ENCODE peak calls at places on chromosomes 6 and 20, in five cellular contexts. W is A549, F is neuronal stem cell, I is cardiac muscle cell, C is adrenal gland. K is an unnamed sample.

GRCh38 chr6:111114484-111114883 is 27.2 kb downstream of the SLC16A10 start:
- DNase-seq in W (no peak), F (no peak), I (peak; percentile 16), C (no peak), K (no peak)

GRCh38 chr6:14635195-14635594 is 517.6 kb downstream of the CD83 start:
- DNase-seq in W (no peak), F (no peak), I (no peak), C (no peak), K (no peak)

GRCh38 chr6:108168026-108168463 is 2.2 kb downstream of the NR2E1 start:
- DNase-seq in W (no peak), F (no peak), I (no peak), C (no peak), K (no peak)

GRCh38 chr6:144266091-144266649 is 19.0 kb upstream of the UTRN start:
- DNase-seq in W (peak; percentile 37), F (peak; percentile 48), I (peak; percentile 88), C (peak; percentile 58), K (peak; percentile 60)

GRCh38 chr6:54204921-54205511 is 93.8 kb downstream of the MLIP start:
- DNase-seq in W (no peak), F (no peak), I (no peak), C (peak; percentile 57), K (no peak)

GRCh38 chr6:150142304-150142656 is 564 bp upstream of the PPP1R14C start:
- DNase-seq in W (no peak), F (no peak), I (peak; percentile 46), C (no peak), K (no peak)

GRCh38 chr20:50052550-50052949 is 60.4 kb downstream of the UBE2V1 start:
- DNase-seq in W (no peak), F (no peak), I (no peak), C (no peak), K (peak; percentile 79)

GRCh38 chr20:1473244-1473635 is 6.6 kb upstream of the NSFL1C start:
- DNase-seq in W (no peak), F (no peak), I (no peak), C (no peak), K (no peak)

GRCh38 chr6:20664250-20664649 is 130.0 kb downstream of the CDKAL1 start:
- DNase-seq in W (no peak), F (no peak), I (no peak), C (no peak), K (no peak)

GRCh38 chr6:41073203-41073967 is 611 bp downstream of the NFYA start:
- DNase-seq in W (peak; percentile 58), F (peak; percentile 80), I (peak; percentile 88), C (peak; percentile 93), K (peak; percentile 79)

GRCh38 chr20:23257848-23258746 is 92.5 kb upstream of the NXT1 start:
- DNase-seq in W (no peak), F (no peak), I (peak; percentile 95), C (peak; percentile 70), K (peak; percentile 62)

GRCh38 chr6:73537677-73538076 is 16.8 kb upstream of the EEF1A1 start:
- DNase-seq in W (no peak), F (no peak), I (no peak), C (peak; percentile 36), K (no peak)

GRCh38 chr20:38673731-38674177 is 50.5 kb upstream of the SLC32A1 start:
- DNase-seq in W (no peak), F (no peak), I (peak; percentile 15), C (no peak), K (no peak)

GRCh38 chr6:116447496-116448011 is 13.6 kb upstream of the CALHM6 start:
- DNase-seq in W (no peak), F (no peak), I (peak; percentile 99), C (no peak), K (peak; percentile 71)

GRCh38 chr20:57770852-57771746 is 61.3 kb upstream of the PMEPA1 start:
- DNase-seq in W (no peak), F (no peak), I (no peak), C (no peak), K (no peak)

GRCh38 chr6:92777146-92777740 is 642.1 kb downstream of the EPHA7 start:
- DNase-seq in W (no peak), F (peak; percentile 12), I (peak; percentile 44), C (no peak), K (no peak)

GRCh38 chr6:156507656-156508055 is 269.5 kb upstream of the ARID1B start:
- DNase-seq in W (no peak), F (no peak), I (no peak), C (no peak), K (no peak)

GRCh38 chr6:79441222-79441621 is 96.0 kb downstream of the LCA5 start:
- DNase-seq in W (no peak), F (no peak), I (no peak), C (no peak), K (no peak)

GRCh38 chr6:36956111-36956820 is 1.7 kb downstream of the PI16 start:
- DNase-seq in W (no peak), F (no peak), I (no peak), C (peak; percentile 72), K (no peak)

GRCh38 chr20:54015496-54015895 is 54.9 kb downstream of the BCAS1 start:
- DNase-seq in W (no peak), F (no peak), I (no peak), C (no peak), K (no peak)

GRCh38 chr20:12916699-12917098 is 92.1 kb upstream of the SPTLC3 start:
- DNase-seq in W (no peak), F (no peak), I (no peak), C (no peak), K (no peak)

GRCh38 chr20:46954490-46955038 is 59.9 kb downstream of the EYA2 start:
- DNase-seq in W (peak; percentile 86), F (no peak), I (peak; percentile 85), C (no peak), K (peak; percentile 96)

GRCh38 chr6:157346371-157346770 is 23.1 kb upstream of the TMEM242 start:
- DNase-seq in W (no peak), F (no peak), I (no peak), C (no peak), K (no peak)

GRCh38 chr6:132054525-132054924 is 103.4 kb upstream of the CCN2 start:
- DNase-seq in W (no peak), F (no peak), I (no peak), C (no peak), K (no peak)

GRCh38 chr6:30556964-30557682 is at the start of gene PRR3:
- DNase-seq in W (peak; percentile 67), F (peak; percentile 90), I (peak; percentile 84), C (peak; percentile 90), K (peak; percentile 96)

GRCh38 chr20:15582146-15582776 is 991.0 kb downstream of the KIF16B start:
- DNase-seq in W (no peak), F (no peak), I (no peak), C (no peak), K (no peak)

DNA sequence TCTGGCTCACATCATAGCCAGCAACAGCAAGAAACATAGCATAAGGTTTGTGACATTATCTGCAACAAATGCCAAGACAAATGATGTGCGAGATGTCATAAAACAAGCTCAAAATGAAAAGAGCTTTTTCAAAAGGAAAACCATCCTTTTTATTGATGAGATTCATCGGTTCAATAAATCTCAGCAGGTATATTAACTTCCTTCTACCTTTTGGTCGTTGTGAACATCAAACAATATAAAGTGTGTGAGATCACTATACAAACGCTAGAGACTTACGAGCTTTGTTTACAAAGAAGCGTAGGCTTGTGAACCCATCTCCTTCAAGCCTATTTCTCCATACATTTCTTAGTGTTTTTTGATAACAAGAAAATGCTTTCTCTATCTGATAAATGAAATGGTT is 3.5 kb downstream of the WRNIP1 start:
- DNase-seq in W (no peak), F (no peak), I (no peak), C (no peak), K (no peak)
- H3K4me3 ChIP-seq in W (peak overlapping the region; percentile 96), F (no peak overlapping the region), I (no peak overlapping the region), C (peak overlapping the region; percentile 93), K (peak overlapping the region; percentile 98)

GRCh38 chr6:56372621-56373020 is 125.2 kb upstream of the COL21A1 start:
- DNase-seq in W (no peak), F (no peak), I (peak; percentile 47), C (no peak), K (peak; percentile 7)

GRCh38 chr6:56366112-56366852 is 118.9 kb upstream of the COL21A1 start:
- DNase-seq in W (no peak), F (no peak), I (no peak), C (no peak), K (no peak)

GRCh38 chr6:56368484-56368883 is 121.1 kb upstream of the COL21A1 start:
- DNase-seq in W (no peak), F (no peak), I (no peak), C (no peak), K (no peak)

GRCh38 chr6:56370591-56371198 is 123.3 kb upstream of the COL21A1 start:
- DNase-seq in W (peak; percentile 4), F (no peak), I (peak; percentile 96), C (peak; percentile 88), K (no peak)

DNA sequence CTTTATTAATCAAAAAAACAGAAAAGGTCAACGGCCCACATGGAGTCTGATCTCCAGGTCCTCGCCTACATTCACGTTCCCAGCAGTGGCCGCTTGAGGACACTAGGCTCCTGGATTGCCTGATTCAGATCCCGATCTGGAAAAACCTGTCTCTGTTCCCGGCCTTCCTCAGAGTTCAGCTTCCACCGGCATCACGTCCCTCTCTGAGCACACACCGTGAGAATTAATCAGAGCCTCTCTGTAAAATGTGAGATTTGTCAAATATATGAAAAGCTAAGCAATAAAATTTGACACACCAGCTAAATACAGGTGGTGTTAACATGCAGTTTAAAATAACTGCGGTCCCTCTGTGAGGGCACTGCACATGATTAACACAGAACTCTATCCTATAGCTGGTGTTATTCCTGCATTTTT is 122.8 kb upstream of the COL21A1 start:
- DNase-seq in W (peak; percentile 23), F (peak; percentile 17), I (peak; percentile 55), C (peak; percentile 86), K (no peak)
- H3K4me3 ChIP-seq in W (no peak overlapping the region), F (no peak overlapping the region), I (no peak overlapping the region), C (peak overlapping the region; percentile 2), K (no peak overlapping the region)

GRCh38 chr6:27772261-27773001 is 139.8 kb downstream of the OR2B2 start:
- DNase-seq in W (peak; percentile 58), F (peak; percentile 77), I (peak; percentile 92), C (peak; percentile 92), K (peak; percentile 35)
- H3K4me3 ChIP-seq in W (peak overlapping the region; percentile 26), F (peak overlapping the region; percentile 53), I (no peak overlapping the region), C (no peak overlapping the region), K (no peak overlapping the region)

DNA sequence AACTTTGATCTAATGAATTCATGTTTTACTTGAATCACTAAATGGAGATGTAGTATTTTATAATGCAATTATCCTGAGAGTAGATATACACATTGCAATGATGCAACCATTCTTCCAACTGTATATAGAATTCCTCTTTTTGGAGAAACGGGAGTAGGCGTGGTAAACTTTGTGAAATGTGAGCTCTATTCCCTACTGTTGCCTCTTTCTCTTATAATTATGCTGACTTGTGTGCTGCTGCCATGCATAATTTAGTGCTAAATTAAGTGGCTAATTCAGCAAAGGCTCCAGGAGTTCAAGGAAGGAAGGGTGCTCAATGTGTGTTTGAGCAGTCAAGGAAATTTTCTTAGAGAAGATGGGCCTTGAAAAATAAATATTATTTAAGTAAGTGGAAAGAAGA is 116.7 kb upstream of the SLC35B3 start:
- DNase-seq in W (no peak), F (no peak), I (no peak), C (no peak), K (no peak)
- H3K4me3 ChIP-seq in W (no peak overlapping the region), F (no peak overlapping the region), I (no peak overlapping the region), C (no peak overlapping the region), K (no peak overlapping the region)